ENCODE peak calls at places on chromosomes 16 and 17, in eight cellular contexts. R, M, Q, W, K, Y, B and F are unnamed samples.

GRCh38 chr16:57023541-57024249 is 34.3 kb downstream of the NLRC5 start:
- DNase-seq in R (no peak), M (no peak), Q (no peak), W (no peak), K (no peak), Y (no peak), B (no peak), F (peak)

GRCh38 chr17:48432820-48433775 is 3.1 kb upstream of the SKAP1 start:
- DNase-seq in R (no peak), M (no peak), Q (no peak), W (no peak), K (no peak), Y (no peak), B (no peak), F (no peak)

GRCh38 chr17:66304304-66305174 is 2.1 kb downstream of the PRKCA start:
- DNase-seq in R (no peak), M (no peak), Q (no peak), W (no peak), K (no peak), Y (peak), B (peak), F (peak)

GRCh38 chr16:23863511-23864422 is 28.0 kb downstream of the PRKCB start:
- DNase-seq in R (no peak), M (no peak), Q (no peak), W (no peak), K (no peak), Y (peak), B (no peak), F (no peak)

GRCh38 chr17:57672971-57673370 is 72.1 kb downstream of the CCDC182 start:
- DNase-seq in R (peak), M (no peak), Q (no peak), W (no peak), K (no peak), Y (no peak), B (no peak), F (no peak)

GRCh38 chr16:1315081-1316032 is 5.9 kb downstream of the UBE2I start:
- DNase-seq in R (no peak), M (no peak), Q (no peak), W (no peak), K (no peak), Y (no peak), B (no peak), F (no peak)

GRCh38 chr17:30336369-30337171 is 2.7 kb upstream of the TMIGD1 start:
- DNase-seq in R (no peak), M (no peak), Q (no peak), W (no peak), K (peak), Y (peak), B (peak), F (peak)

GRCh38 chr16:49620158-49620867 is 235.6 kb downstream of the ZNF423 start:
- DNase-seq in R (peak), M (no peak), Q (peak), W (peak), K (peak), Y (peak), B (peak), F (no peak)

GRCh38 chr17:40038882-40039513 is 15.2 kb downstream of the MED24 start:
- DNase-seq in R (peak), M (no peak), Q (peak), W (peak), K (peak), Y (peak), B (peak), F (no peak)

GRCh38 chr16:51465026-51465425 is 314.0 kb upstream of the SALL1 start:
- DNase-seq in R (no peak), M (no peak), Q (no peak), W (no peak), K (no peak), Y (no peak), B (peak), F (no peak)

GRCh38 chr17:3921853-3922319 is 5.6 kb upstream of the P2RX1 start:
- DNase-seq in R (no peak), M (no peak), Q (no peak), W (no peak), K (no peak), Y (no peak), B (no peak), F (no peak)

GRCh38 chr17:20256144-20256543 is 211.2 kb downstream of the LGALS9B start:
- DNase-seq in R (no peak), M (no peak), Q (no peak), W (no peak), K (no peak), Y (no peak), B (no peak), F (no peak)

GRCh38 chr17:55266051-55266957 is 1.5 kb downstream of the HLF start:
- DNase-seq in R (peak), M (no peak), Q (no peak), W (no peak), K (no peak), Y (peak), B (no peak), F (peak)

GRCh38 chr17:55421179-55421934 is at the start of gene MMD:
- DNase-seq in R (no peak), M (peak), Q (no peak), W (no peak), K (peak), Y (no peak), B (no peak), F (no peak)

GRCh38 chr17:309361-309888 is 43.2 kb downstream of the RPH3AL start:
- DNase-seq in R (no peak), M (peak), Q (no peak), W (no peak), K (no peak), Y (peak), B (peak), F (no peak)

GRCh38 chr16:24018485-24018884 is 182.7 kb downstream of the PRKCB start:
- DNase-seq in R (no peak), M (no peak), Q (no peak), W (no peak), K (no peak), Y (no peak), B (no peak), F (no peak)

GRCh38 chr17:81349397-81350319 is 45.6 kb upstream of the BAHCC1 start:
- DNase-seq in R (no peak), M (no peak), Q (no peak), W (no peak), K (no peak), Y (peak), B (peak), F (no peak)

GRCh38 chr16:55471448-55472097 is 7.4 kb upstream of the MMP2 start:
- DNase-seq in R (no peak), M (no peak), Q (no peak), W (no peak), K (no peak), Y (no peak), B (peak), F (no peak)

GRCh38 chr17:79201536-79202227 is 127.1 kb downstream of the ENGASE start:
- DNase-seq in R (no peak), M (no peak), Q (no peak), W (no peak), K (no peak), Y (no peak), B (no peak), F (no peak)

GRCh38 chr17:34645636-34646035 is 66.3 kb downstream of the TMEM132E start:
- DNase-seq in R (no peak), M (no peak), Q (no peak), W (no peak), K (no peak), Y (no peak), B (peak), F (no peak)

GRCh38 chr16:52597073-52597771 is 50.3 kb upstream of the TOX3 start:
- DNase-seq in R (no peak), M (no peak), Q (no peak), W (no peak), K (no peak), Y (no peak), B (no peak), F (no peak)

GRCh38 chr17:76816590-76817135 is 51.5 kb upstream of the MGAT5B start:
- DNase-seq in R (no peak), M (no peak), Q (no peak), W (no peak), K (no peak), Y (peak), B (peak), F (peak)

GRCh38 chr16:27286446-27286845 is 17.9 kb upstream of the NSMCE1 start:
- DNase-seq in R (peak), M (no peak), Q (peak), W (no peak), K (no peak), Y (peak), B (peak), F (no peak)

GRCh38 chr17:4180791-4181190 is 37.8 kb downstream of the CYB5D2 start:
- DNase-seq in R (no peak), M (no peak), Q (no peak), W (no peak), K (no peak), Y (no peak), B (no peak), F (no peak)

GRCh38 chr17:57537524-57538410 is 207.3 kb downstream of the CCDC182 start:
- DNase-seq in R (no peak), M (peak), Q (no peak), W (no peak), K (no peak), Y (peak), B (peak), F (no peak)

GRCh38 chr17:17411692-17412091 is 65.1 kb upstream of the MED9 start:
- DNase-seq in R (no peak), M (no peak), Q (no peak), W (no peak), K (no peak), Y (no peak), B (no peak), F (no peak)

GRCh38 chr17:50272711-50273653 is 1.3 kb upstream of the TMEM92 start:
- DNase-seq in R (peak), M (peak), Q (no peak), W (no peak), K (no peak), Y (no peak), B (peak), F (peak)

GRCh38 chr17:38958756-38959155 is 8.4 kb downstream of the FBXO47 start:
- DNase-seq in R (no peak), M (no peak), Q (no peak), W (no peak), K (no peak), Y (no peak), B (peak), F (no peak)

GRCh38 chr17:70320642-70321345 is 151.5 kb downstream of the KCNJ2 start:
- DNase-seq in R (no peak), M (no peak), Q (no peak), W (no peak), K (peak), Y (no peak), B (peak), F (no peak)

GRCh38 chr17:1882836-1883235 is 53.0 kb downstream of the RPA1 start:
- DNase-seq in R (no peak), M (no peak), Q (no peak), W (no peak), K (no peak), Y (peak), B (peak), F (peak)

GRCh38 chr16:397736-398332 is 835 bp downstream of the NME4 start:
- DNase-seq in R (peak), M (peak), Q (no peak), W (peak), K (no peak), Y (peak), B (peak), F (no peak)

GRCh38 chr17:50133769-50134099 is 3.8 kb upstream of the SAMD14 start:
- DNase-seq in R (no peak), M (peak), Q (no peak), W (no peak), K (no peak), Y (no peak), B (no peak), F (no peak)

GRCh38 chr17:41695134-41695661 is 6.5 kb downstream of the EIF1 start:
- DNase-seq in R (no peak), M (no peak), Q (no peak), W (no peak), K (no peak), Y (no peak), B (no peak), F (no peak)

GRCh38 chr17:75019146-75019545 is 6.7 kb downstream of the MRPL58 start:
- DNase-seq in R (no peak), M (no peak), Q (no peak), W (no peak), K (no peak), Y (no peak), B (no peak), F (no peak)

GRCh38 chr17:34884597-34884996 is 76.7 kb downstream of the CCT6B start:
- DNase-seq in R (no peak), M (no peak), Q (no peak), W (no peak), K (no peak), Y (no peak), B (no peak), F (no peak)

GRCh38 chr16:3020247-3020603 is at the start of gene TNFRSF12A:
- DNase-seq in R (peak), M (peak), Q (no peak), W (peak), K (peak), Y (peak), B (peak), F (no peak)
- H3K27ac ChIP-seq in R (peak), M (peak), Q (peak), W (peak), K (peak), Y (peak), B (peak), F (peak)

GRCh38 chr17:45093444-45094110 is 32.5 kb downstream of the NMT1 start:
- DNase-seq in R (no peak), M (no peak), Q (no peak), W (peak), K (no peak), Y (no peak), B (peak), F (no peak)
- H3K27ac ChIP-seq in R (peak), M (peak), Q (peak), W (peak), K (peak), Y (peak), B (no peak), F (no peak)

GRCh38 chr16:3858809-3859208 is 21.7 kb downstream of the CREBBP start:
- DNase-seq in R (no peak), M (no peak), Q (no peak), W (no peak), K (no peak), Y (no peak), B (no peak), F (no peak)

GRCh38 chr16:3855142-3855541 is 25.4 kb downstream of the CREBBP start:
- DNase-seq in R (no peak), M (no peak), Q (no peak), W (no peak), K (no peak), Y (no peak), B (no peak), F (no peak)

GRCh38 chr16:3856367-3857141 is 24.0 kb downstream of the CREBBP start:
- DNase-seq in R (no peak), M (no peak), Q (no peak), W (no peak), K (no peak), Y (no peak), B (no peak), F (no peak)

GRCh38 chr16:3859875-3860274 is 20.6 kb downstream of the CREBBP start:
- DNase-seq in R (no peak), M (no peak), Q (no peak), W (no peak), K (no peak), Y (no peak), B (no peak), F (no peak)

DNA sequence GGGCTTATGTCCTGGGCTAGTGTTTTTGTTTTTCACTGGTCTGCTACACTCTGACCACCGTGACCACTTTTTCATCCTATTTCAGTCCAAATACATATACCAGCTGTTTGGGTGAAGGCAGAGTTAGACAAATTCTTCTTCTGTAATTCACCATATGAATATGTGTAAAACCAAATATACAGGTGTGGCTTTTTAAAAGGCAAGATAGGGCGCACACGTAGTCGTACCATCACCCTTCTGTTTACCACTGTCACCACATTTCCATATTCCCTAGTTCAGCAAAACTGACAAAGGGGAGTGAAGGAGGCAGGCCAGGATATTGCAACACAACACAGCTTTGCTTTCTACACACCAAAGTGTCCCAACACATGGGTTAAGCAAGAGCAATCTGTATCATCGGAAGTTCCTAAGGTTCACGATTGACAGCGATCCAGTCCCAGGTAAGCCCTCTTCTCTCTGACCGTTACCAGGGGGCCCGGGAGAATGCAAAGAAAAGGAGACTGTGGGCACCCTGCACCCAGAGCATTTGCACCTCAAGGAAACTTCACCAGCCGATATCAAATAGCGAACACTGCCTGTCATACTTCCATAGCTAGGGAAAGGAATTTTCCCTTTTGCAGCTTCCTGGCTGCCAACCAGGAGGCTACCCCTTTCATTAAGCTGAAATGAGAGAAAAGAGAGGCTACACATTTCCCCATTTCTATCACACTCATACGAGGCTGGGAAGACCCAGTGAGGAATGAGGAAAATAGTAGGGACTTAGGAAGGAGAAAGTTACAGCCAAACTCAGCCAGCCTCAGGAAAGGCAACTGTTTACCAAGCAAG is 23.1 kb downstream of the CREBBP start:
- DNase-seq in R (no peak), M (no peak), Q (no peak), W (no peak), K (peak), Y (peak), B (peak), F (no peak)
- H3K27ac ChIP-seq in R (no peak), M (peak), Q (no peak), W (peak), K (peak), Y (peak), B (peak), F (no peak)

DNA sequence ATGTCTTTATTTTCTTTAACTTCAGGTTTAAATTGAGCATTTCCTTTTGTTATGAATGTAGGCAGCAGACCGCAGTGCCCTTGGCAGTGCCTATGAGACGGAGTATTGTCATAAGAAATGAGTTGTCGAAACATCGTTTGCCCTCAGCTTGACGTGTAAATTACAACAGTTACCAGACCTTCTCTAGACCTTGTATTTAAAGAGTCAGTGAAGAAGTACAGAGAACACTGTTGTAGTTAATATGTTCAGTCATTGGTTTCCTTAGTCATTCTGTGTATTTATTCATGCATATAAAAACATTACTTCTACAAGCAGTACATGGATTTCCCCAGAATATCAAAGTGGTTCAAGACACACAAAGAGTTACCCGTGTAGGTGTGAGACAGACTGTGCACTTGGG is 19.0 kb downstream of the IRF8 start:
- DNase-seq in R (no peak), M (no peak), Q (no peak), W (no peak), K (no peak), Y (no peak), B (no peak), F (no peak)
- H3K27ac ChIP-seq in R (no peak), M (no peak), Q (no peak), W (no peak), K (no peak), Y (no peak), B (no peak), F (no peak)

GRCh38 chr17:33204156-33204555 is 88.9 kb downstream of the ASIC2 start:
- DNase-seq in R (no peak), M (no peak), Q (no peak), W (no peak), K (no peak), Y (no peak), B (no peak), F (no peak)
- H3K27ac ChIP-seq in R (no peak), M (no peak), Q (no peak), W (no peak), K (no peak), Y (no peak), B (no peak), F (no peak)